ENCODE peak calls at places on chromosomes 1 and 21, in nine cellular contexts. E is mesothelial cell of epicardium, O is A549, P is heart right ventricle, F is heart left ventricle, N is Peyer's patch, V is mucosa of descending colon, B is SK-N-SH, Z is kidney. K is an unnamed sample.

GRCh38 chr1:39635205-39635870 is 4.1 kb downstream of the HEYL start:
- DNase-seq in B (no peak), Z (no peak), F (peak; percentile 68), E (no peak), V (no peak), P (peak; percentile 59), O (no peak), N (no peak), K (no peak)

GRCh38 chr1:226662704-226663326 is 76.3 kb downstream of the ITPKB start:
- DNase-seq in B (peak; percentile 78), Z (peak; percentile 88), O (peak; percentile 40), E (no peak), V (peak; percentile 82), N (peak; percentile 94), F (peak; percentile 73), P (peak; percentile 54), K (peak; percentile 91)

GRCh38 chr21:36330904-36331303 is 10.9 kb downstream of the MORC3 start:
- DNase-seq in B (peak; percentile 61), N (peak; percentile 81), O (peak; percentile 53), F (no peak), V (no peak), P (peak; percentile 29), E (no peak), Z (no peak), K (no peak)

GRCh38 chr1:151511636-151512215 is 539 bp downstream of the CGN start:
- DNase-seq in O (peak; percentile 41), B (peak; percentile 63), P (peak; percentile 25), F (no peak), Z (peak; percentile 87), N (peak; percentile 70), V (peak; percentile 69), E (no peak), K (no peak)

GRCh38 chr1:151760597-151761385 is 2.5 kb downstream of the MRPL9 start:
- DNase-seq in N (no peak), V (no peak), F (no peak), Z (no peak), P (no peak), B (no peak), O (no peak), E (no peak), K (no peak)

GRCh38 chr1:110948038-110948810 is 15.5 kb downstream of the LRIF1 start:
- DNase-seq in B (no peak), P (no peak), N (no peak), V (no peak), E (no peak), O (peak; percentile 5), F (no peak), Z (no peak), K (no peak)

GRCh38 chr21:40768056-40768455 is 78.9 kb downstream of the DSCAM start:
- DNase-seq in B (no peak), N (no peak), Z (no peak), E (no peak), F (no peak), P (no peak), O (no peak), V (no peak), K (no peak)

GRCh38 chr1:214574598-214575411 is 23.4 kb upstream of the PTPN14 start:
- DNase-seq in O (no peak), P (no peak), Z (no peak), N (no peak), F (no peak), B (no peak), E (no peak), V (no peak), K (no peak)

GRCh38 chr1:185091480-185091879 is 46.1 kb downstream of the RNF2 start:
- DNase-seq in B (no peak), O (no peak), P (no peak), Z (no peak), F (no peak), E (no peak), N (no peak), V (no peak), K (no peak)

GRCh38 chr1:185015598-185015997 is 29.8 kb upstream of the RNF2 start:
- DNase-seq in O (no peak), Z (no peak), F (no peak), V (no peak), N (no peak), P (no peak), B (no peak), E (no peak), K (no peak)

GRCh38 chr1:200960948-200961340 is 62.6 kb downstream of the KIF21B start:
- DNase-seq in E (no peak), V (no peak), N (peak; percentile 30), Z (peak; percentile 4), F (no peak), P (no peak), O (no peak), B (no peak), K (no peak)

GRCh38 chr1:77322061-77322900 is 40.5 kb downstream of the AK5 start:
- DNase-seq in N (no peak), V (no peak), Z (no peak), B (no peak), P (no peak), O (peak; percentile 87), F (no peak), E (no peak), K (no peak)
- TF ChIP-seq CTCF in N (no peak), V (no peak), Z (no peak), B (no peak), P (no peak), O (no peak), F (no peak), E (no peak), K (no peak)

GRCh38 chr21:34857122-34857713 is 188.4 kb downstream of the CLIC6 start:
- DNase-seq in Z (no peak), E (no peak), V (no peak), P (no peak), F (no peak), O (no peak), N (no peak), B (no peak), K (peak; percentile 40)

GRCh38 chr21:34858559-34858958 is 189.8 kb downstream of the CLIC6 start:
- DNase-seq in F (no peak), E (no peak), Z (no peak), P (no peak), B (no peak), N (no peak), V (no peak), O (no peak), K (peak; percentile 23)

GRCh38 chr21:34861302-34861701 is 187.8 kb downstream of the RUNX1 start:
- DNase-seq in P (no peak), F (no peak), V (no peak), Z (no peak), O (no peak), B (no peak), E (no peak), N (no peak), K (no peak)

GRCh38 chr21:34859976-34860653 is 189.0 kb downstream of the RUNX1 start:
- DNase-seq in Z (no peak), V (no peak), N (no peak), O (no peak), F (no peak), E (no peak), B (no peak), P (no peak), K (no peak)

GRCh38 chr21:34857874-34858273 is 189.1 kb downstream of the CLIC6 start:
- DNase-seq in P (no peak), F (no peak), N (no peak), V (no peak), Z (no peak), O (no peak), E (no peak), B (no peak), K (peak; percentile 44)
- TF ChIP-seq CTCF in P (no peak), F (no peak), N (no peak), V (no peak), Z (no peak), O (no peak), E (peak; percentile 21), B (peak; percentile 31), K (no peak)

GRCh38 chr1:29416267-29416666 is 179.9 kb downstream of the PTPRU start:
- DNase-seq in O (peak; percentile 7), V (no peak), P (no peak), B (no peak), F (no peak), N (no peak), E (no peak), Z (no peak), K (peak; percentile 46)

GRCh38 chr1:29415861-29416260 is 179.5 kb downstream of the PTPRU start:
- DNase-seq in E (no peak), V (no peak), N (no peak), F (no peak), Z (no peak), B (no peak), P (no peak), O (no peak), K (peak; percentile 60)

GRCh38 chr1:29414091-29414490 is 177.8 kb downstream of the PTPRU start:
- DNase-seq in V (no peak), F (no peak), P (no peak), B (no peak), N (no peak), E (no peak), O (no peak), Z (no peak), K (no peak)

GRCh38 chr1:29413661-29414060 is 177.3 kb downstream of the PTPRU start:
- DNase-seq in O (no peak), N (no peak), B (no peak), P (no peak), E (no peak), V (no peak), Z (no peak), F (no peak), K (no peak)

DNA sequence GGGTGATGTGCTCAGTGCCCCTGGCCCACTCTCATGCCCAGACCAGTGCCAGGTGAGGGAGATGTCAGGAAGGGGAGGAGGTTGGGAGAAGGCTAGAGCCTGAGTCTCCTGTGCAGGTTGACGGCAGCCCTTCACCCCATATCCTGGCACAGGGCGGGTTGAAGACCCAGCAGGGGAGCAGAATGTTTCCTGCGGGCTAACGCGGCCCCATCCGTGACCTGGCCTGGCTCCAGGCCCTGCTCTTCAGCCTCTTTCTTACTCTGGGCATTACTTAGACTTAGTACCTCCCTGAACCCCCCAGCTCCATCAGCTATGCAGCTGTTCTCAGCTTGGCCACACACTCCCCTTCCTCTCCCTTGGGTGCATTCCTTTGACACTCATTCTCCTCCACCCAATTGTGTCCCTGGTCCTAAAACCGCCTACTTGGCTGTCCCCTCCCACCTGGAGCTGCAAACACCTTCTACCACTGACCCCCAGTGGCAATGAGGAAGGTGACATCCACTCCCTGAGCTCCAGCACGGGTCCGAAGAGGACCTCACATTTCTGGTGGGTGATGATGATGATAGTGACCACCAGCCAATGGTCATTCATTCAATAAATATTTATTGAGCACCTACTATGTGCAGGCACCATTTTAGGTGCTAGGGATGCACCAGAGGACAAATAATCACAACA is 179.0 kb downstream of the PTPRU start:
- DNase-seq in O (peak; percentile 33), V (no peak), N (no peak), B (peak; percentile 61), Z (no peak), E (no peak), P (no peak), F (no peak), K (peak; percentile 54)
- TF ChIP-seq CTCF in O (no peak), V (no peak), N (no peak), B (no peak), Z (no peak), E (no peak), P (no peak), F (no peak), K (no peak)

DNA sequence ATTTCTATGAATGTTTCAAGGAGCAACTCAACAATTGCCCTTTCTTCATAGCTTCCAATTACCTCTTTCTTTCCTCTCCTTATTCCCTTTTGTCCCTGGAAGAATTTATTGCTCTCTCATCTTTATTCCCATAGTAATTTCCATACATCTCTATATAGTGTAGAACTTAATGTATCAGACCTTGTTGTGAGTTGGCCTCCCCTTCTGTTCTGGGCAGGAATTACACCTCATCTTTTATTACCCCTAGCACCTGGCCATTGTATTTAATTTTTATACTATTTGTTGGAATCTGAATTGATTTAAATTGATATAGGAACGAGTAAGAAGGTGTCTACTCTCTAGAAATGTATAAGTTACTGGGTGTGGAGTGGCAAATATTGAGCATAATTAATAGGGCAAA is 114.5 kb downstream of the CACHD1 start:
- DNase-seq in E (no peak), B (no peak), N (no peak), O (no peak), Z (no peak), F (no peak), P (no peak), V (no peak), K (no peak)
- TF ChIP-seq CTCF in E (no peak), B (peak; percentile 37), N (no peak), O (no peak), Z (no peak), F (no peak), P (no peak), V (peak; percentile 10), K (no peak)